ENCODE peak calls at places on chromosomes 5 and 9, in eight cellular contexts. B, I, P, Z, G, R, X and V are unnamed samples.

GRCh38 chr5:122154910-122155309 is 25.6 kb downstream of the ZNF474 start:
- DNase-seq in X (no peak), G (no peak), Z (no peak), P (no peak), B (peak), R (no peak), I (peak), V (peak)

GRCh38 chr5:108747111-108748009 is at the start of gene FER:
- DNase-seq in X (peak), B (peak), Z (no peak), P (peak), R (peak), I (no peak), G (peak), V (no peak)

GRCh38 chr5:126594676-126595485 is at the start of gene ALDH7A1:
- DNase-seq in Z (peak), I (peak), G (peak), X (peak), P (peak), B (peak), R (peak), V (peak)

GRCh38 chr5:4614088-4614487 is 526.0 kb upstream of the ADAMTS16 start:
- DNase-seq in X (no peak), B (no peak), R (no peak), G (no peak), I (no peak), P (peak), Z (no peak), V (no peak)

GRCh38 chr5:175520873-175521272 is 42.5 kb downstream of the SFXN1 start:
- DNase-seq in Z (no peak), B (no peak), R (no peak), G (no peak), I (no peak), P (no peak), X (no peak), V (no peak)

GRCh38 chr9:128145536-128145935 is 3.7 kb upstream of the LCN2 start:
- DNase-seq in P (no peak), I (no peak), R (no peak), Z (no peak), G (peak), X (no peak), B (no peak), V (peak)

GRCh38 chr5:66151030-66151429 is 6.9 kb downstream of the SREK1 start:
- DNase-seq in X (no peak), P (no peak), I (no peak), R (no peak), B (no peak), Z (no peak), G (no peak), V (no peak)

GRCh38 chr9:111873901-111874300 is 22.7 kb upstream of the UGCG start:
- DNase-seq in X (no peak), R (no peak), I (no peak), B (no peak), P (no peak), Z (no peak), G (no peak), V (no peak)

GRCh38 chr5:56516936-56517521 is 283.9 kb upstream of the ANKRD55 start:
- DNase-seq in I (no peak), G (peak), Z (no peak), R (no peak), P (no peak), X (no peak), B (peak), V (no peak)

GRCh38 chr5:149913449-149914419 is 30.9 kb downstream of the PDE6A start:
- DNase-seq in R (no peak), B (no peak), P (peak), G (no peak), Z (no peak), I (no peak), X (no peak), V (no peak)

GRCh38 chr9:134003237-134003636 is 11.1 kb upstream of the VAV2 start:
- DNase-seq in I (no peak), B (no peak), P (no peak), X (no peak), Z (no peak), R (no peak), G (no peak), V (no peak)

GRCh38 chr9:71271602-71272001 is 150.2 kb upstream of the TRPM3 start:
- DNase-seq in Z (no peak), P (no peak), B (no peak), X (no peak), G (no peak), I (no peak), R (no peak), V (no peak)

GRCh38 chr9:128689293-128689770 is 310 bp downstream of the SET start:
- DNase-seq in X (no peak), G (peak), R (no peak), I (no peak), B (peak), Z (no peak), P (no peak), V (peak)

GRCh38 chr5:160166069-160166972 is 47.1 kb upstream of the PWWP2A start:
- DNase-seq in X (no peak), I (no peak), Z (no peak), P (no peak), R (no peak), G (no peak), B (no peak), V (no peak)

GRCh38 chr9:116566677-116567488 is 120.2 kb upstream of the TRIM32 start:
- DNase-seq in Z (no peak), X (no peak), B (no peak), P (peak), R (no peak), I (no peak), G (peak), V (peak)

GRCh38 chr5:169548315-169548714 is 35.3 kb upstream of the SPDL1 start:
- DNase-seq in G (no peak), I (no peak), X (no peak), Z (no peak), R (no peak), P (peak), B (peak), V (no peak)

GRCh38 chr9:83508072-83508471 is 30.1 kb downstream of the FRMD3 start:
- DNase-seq in Z (no peak), B (peak), G (no peak), I (no peak), R (peak), P (no peak), X (no peak), V (no peak)

GRCh38 chr5:108788142-108788541 is 40.4 kb downstream of the FER start:
- DNase-seq in X (no peak), B (no peak), P (no peak), Z (no peak), I (no peak), G (no peak), R (no peak), V (peak)

GRCh38 chr5:80963966-80964481 is 3.9 kb downstream of the RASGRF2 start:
- DNase-seq in R (no peak), Z (no peak), B (peak), P (peak), X (no peak), I (peak), G (no peak), V (no peak)

GRCh38 chr9:114906922-114907571 is 23.3 kb downstream of the TNFSF8 start:
- DNase-seq in I (no peak), Z (no peak), P (peak), R (peak), B (no peak), X (no peak), G (peak), V (no peak)

GRCh38 chr5:6274846-6275543 is 103.4 kb downstream of the MED10 start:
- DNase-seq in X (no peak), B (no peak), P (no peak), G (no peak), R (no peak), Z (no peak), I (no peak), V (no peak)

GRCh38 chr9:71758785-71759184 is 9.5 kb downstream of the CEMIP2 start:
- DNase-seq in P (peak), Z (no peak), R (no peak), G (peak), I (no peak), B (no peak), X (no peak), V (no peak)

GRCh38 chr5:59575648-59576290 is 317.8 kb downstream of the PDE4D start:
- DNase-seq in B (no peak), R (no peak), Z (no peak), X (no peak), G (peak), I (no peak), P (no peak), V (no peak)

GRCh38 chr5:53425598-53426516 is 54.6 kb upstream of the FST start:
- DNase-seq in G (no peak), I (no peak), X (no peak), R (no peak), B (no peak), P (no peak), Z (no peak), V (peak)

GRCh38 chr5:169583101-169583423 is 511 bp upstream of the SPDL1 start:
- DNase-seq in I (no peak), B (no peak), G (no peak), P (no peak), R (no peak), Z (no peak), X (no peak), V (no peak)

GRCh38 chr5:6737043-6737941 is 24.1 kb downstream of the TENT4A start:
- DNase-seq in I (no peak), P (no peak), R (no peak), G (no peak), B (no peak), Z (no peak), X (no peak), V (no peak)

GRCh38 chr5:102628449-102629175 is 126.5 kb upstream of the PAM start:
- DNase-seq in R (no peak), G (no peak), Z (no peak), P (no peak), B (peak), X (no peak), I (peak), V (no peak)

GRCh38 chr5:162139190-162139589 is 71.6 kb downstream of the GABRG2 start:
- DNase-seq in Z (no peak), P (no peak), B (no peak), R (no peak), I (no peak), G (no peak), X (no peak), V (no peak)

GRCh38 chr5:71596169-71596568 is 9.0 kb downstream of the MCCC2 start:
- DNase-seq in Z (no peak), B (peak), G (no peak), R (no peak), P (no peak), X (no peak), I (no peak), V (no peak)

GRCh38 chr5:74643160-74643562 is 2.6 kb upstream of the ENC1 start:
- DNase-seq in P (peak), G (peak), I (peak), X (no peak), B (peak), Z (no peak), R (no peak), V (no peak)

GRCh38 chr5:180618830-180619562 is 27.7 kb upstream of the SCGB3A1 start:
- DNase-seq in B (peak), P (no peak), G (no peak), X (no peak), Z (no peak), R (peak), I (no peak), V (no peak)

GRCh38 chr5:144202725-144203124 is 32.1 kb downstream of the KCTD16 start:
- DNase-seq in B (no peak), P (no peak), G (no peak), I (no peak), X (no peak), Z (no peak), R (no peak), V (no peak)

GRCh38 chr9:27954858-27955257 is 381.6 kb upstream of the C9orf72 start:
- DNase-seq in R (no peak), I (no peak), P (no peak), X (no peak), G (no peak), Z (no peak), B (no peak), V (no peak)

GRCh38 chr9:124035001-124035650 is 23.6 kb downstream of the LHX2 start:
- DNase-seq in B (no peak), R (no peak), Z (no peak), P (no peak), G (no peak), I (no peak), X (no peak), V (no peak)

GRCh38 chr5:43648499-43649124 is 45.6 kb downstream of the NNT start:
- DNase-seq in B (no peak), I (no peak), X (no peak), G (no peak), Z (no peak), R (no peak), P (no peak), V (no peak)

GRCh38 chr9:33287087-33287490 is 3.2 kb upstream of the NFX1 start:
- DNase-seq in B (peak), P (peak), I (no peak), X (no peak), G (peak), Z (no peak), R (peak), V (peak)

GRCh38 chr9:97359147-97359546 is 51.7 kb downstream of the CCDC180 start:
- DNase-seq in G (no peak), R (no peak), Z (no peak), B (no peak), P (no peak), X (no peak), I (no peak), V (peak)

GRCh38 chr9:126985870-126986498 is 71.4 kb downstream of the RALGPS1 start:
- DNase-seq in Z (peak), I (no peak), B (peak), G (peak), R (peak), X (peak), P (peak), V (peak)

GRCh38 chr9:126510564-126510963 is 103.2 kb upstream of the LMX1B start:
- DNase-seq in Z (no peak), G (no peak), X (no peak), B (no peak), R (no peak), I (no peak), P (no peak), V (no peak)